ENCODE peak calls at places on chromosome 14, in nine cellular contexts. One of them, this sample, is unnamed.

GRCh38 chr14:95741051-95741490 is 27.1 kb upstream of the TCL1A start:
- DNase-seq in ovary: no peak
- DNase-seq in stomach: no peak
- DNase-seq in tibial nerve: no peak
- DNase-seq in HepG2: no peak
- DNase-seq in GM12878: no peak
- DNase-seq in transverse colon: no peak
- DNase-seq in A549: no peak
- DNase-seq in sigmoid colon: no peak
- DNase-seq in this sample: peak; percentile 81

GRCh38 chr14:81565441-81566290 is 32.0 kb upstream of the SEL1L start:
- DNase-seq in ovary: no peak
- DNase-seq in stomach: no peak
- DNase-seq in tibial nerve: no peak
- DNase-seq in HepG2: peak; percentile 24
- DNase-seq in GM12878: no peak
- DNase-seq in transverse colon: no peak
- DNase-seq in A549: peak; percentile 21
- DNase-seq in sigmoid colon: no peak
- DNase-seq in this sample: no peak

GRCh38 chr14:48974994-48975393 is 611.2 kb downstream of the RPS29 start:
- DNase-seq in ovary: no peak
- DNase-seq in stomach: no peak
- DNase-seq in tibial nerve: no peak
- DNase-seq in HepG2: no peak
- DNase-seq in GM12878: no peak
- DNase-seq in transverse colon: no peak
- DNase-seq in A549: no peak
- DNase-seq in sigmoid colon: no peak
- DNase-seq in this sample: no peak

GRCh38 chr14:73250317-73250713 is 13.0 kb downstream of the PAPLN start:
- DNase-seq in ovary: no peak
- DNase-seq in stomach: no peak
- DNase-seq in tibial nerve: no peak
- DNase-seq in HepG2: no peak
- DNase-seq in GM12878: no peak
- DNase-seq in transverse colon: no peak
- DNase-seq in A549: no peak
- DNase-seq in sigmoid colon: no peak
- DNase-seq in this sample: no peak

GRCh38 chr14:91223028-91223783 is 21.3 kb downstream of the GPR68 start:
- DNase-seq in ovary: no peak
- DNase-seq in stomach: no peak
- DNase-seq in tibial nerve: no peak
- DNase-seq in HepG2: no peak
- DNase-seq in GM12878: no peak
- DNase-seq in transverse colon: no peak
- DNase-seq in A549: no peak
- DNase-seq in sigmoid colon: no peak
- DNase-seq in this sample: no peak

GRCh38 chr14:88477513-88478250 is 77.1 kb downstream of the PTPN21 start:
- DNase-seq in ovary: no peak
- DNase-seq in stomach: no peak
- DNase-seq in tibial nerve: no peak
- DNase-seq in HepG2: no peak
- DNase-seq in GM12878: no peak
- DNase-seq in transverse colon: no peak
- DNase-seq in A549: no peak
- DNase-seq in sigmoid colon: no peak
- DNase-seq in this sample: peak; percentile 29

GRCh38 chr14:60649815-60650381 is 621 bp upstream of the SIX1 start:
- DNase-seq in ovary: no peak
- DNase-seq in stomach: no peak
- DNase-seq in tibial nerve: no peak
- DNase-seq in HepG2: no peak
- DNase-seq in GM12878: no peak
- DNase-seq in transverse colon: no peak
- DNase-seq in A549: no peak
- DNase-seq in sigmoid colon: no peak
- DNase-seq in this sample: no peak

GRCh38 chr14:58755026-58755929 is 117.5 kb downstream of the DACT1 start:
- DNase-seq in ovary: no peak
- DNase-seq in stomach: no peak
- DNase-seq in tibial nerve: no peak
- DNase-seq in HepG2: no peak
- DNase-seq in GM12878: no peak
- DNase-seq in transverse colon: no peak
- DNase-seq in A549: no peak
- DNase-seq in sigmoid colon: no peak
- DNase-seq in this sample: no peak

GRCh38 chr14:33790996-33791395 is 159.9 kb downstream of the EGLN3 start:
- DNase-seq in ovary: no peak
- DNase-seq in stomach: no peak
- DNase-seq in tibial nerve: no peak
- DNase-seq in HepG2: no peak
- DNase-seq in GM12878: peak; percentile 2
- DNase-seq in transverse colon: no peak
- DNase-seq in A549: no peak
- DNase-seq in sigmoid colon: no peak
- DNase-seq in this sample: no peak

GRCh38 chr14:60862283-60862682 is 118.6 kb downstream of the TRMT5 start:
- DNase-seq in ovary: peak; percentile 66
- DNase-seq in stomach: peak; percentile 90
- DNase-seq in tibial nerve: peak; percentile 26
- DNase-seq in HepG2: no peak
- DNase-seq in GM12878: no peak
- DNase-seq in transverse colon: peak; percentile 82
- DNase-seq in A549: no peak
- DNase-seq in sigmoid colon: peak; percentile 77
- DNase-seq in this sample: no peak

GRCh38 chr14:52023518-52023917 is 34.2 kb downstream of the RTRAF start:
- DNase-seq in ovary: no peak
- DNase-seq in stomach: no peak
- DNase-seq in tibial nerve: no peak
- DNase-seq in HepG2: no peak
- DNase-seq in GM12878: no peak
- DNase-seq in transverse colon: no peak
- DNase-seq in A549: no peak
- DNase-seq in sigmoid colon: peak; percentile 78
- DNase-seq in this sample: no peak

GRCh38 chr14:36271939-36272907 is 48.2 kb downstream of the MBIP start:
- DNase-seq in ovary: no peak
- DNase-seq in stomach: no peak
- DNase-seq in tibial nerve: no peak
- DNase-seq in HepG2: no peak
- DNase-seq in GM12878: no peak
- DNase-seq in transverse colon: peak; percentile 15
- DNase-seq in A549: no peak
- DNase-seq in sigmoid colon: no peak
- DNase-seq in this sample: no peak

GRCh38 chr14:75542585-75543091 is 20.4 kb downstream of the BATF start:
- DNase-seq in ovary: no peak
- DNase-seq in stomach: peak; percentile 67
- DNase-seq in tibial nerve: no peak
- DNase-seq in HepG2: no peak
- DNase-seq in GM12878: no peak
- DNase-seq in transverse colon: peak; percentile 64
- DNase-seq in A549: no peak
- DNase-seq in sigmoid colon: peak; percentile 72
- DNase-seq in this sample: no peak

GRCh38 chr14:102768223-102769048 is 8.8 kb upstream of the TRAF3 start:
- DNase-seq in ovary: no peak
- DNase-seq in stomach: no peak
- DNase-seq in tibial nerve: no peak
- DNase-seq in HepG2: no peak
- DNase-seq in GM12878: peak; percentile 86
- DNase-seq in transverse colon: no peak
- DNase-seq in A549: no peak
- DNase-seq in sigmoid colon: no peak
- DNase-seq in this sample: no peak

GRCh38 chr14:80609055-80609454 is 332.5 kb downstream of the CEP128 start:
- DNase-seq in ovary: no peak
- DNase-seq in stomach: no peak
- DNase-seq in tibial nerve: no peak
- DNase-seq in HepG2: no peak
- DNase-seq in GM12878: no peak
- DNase-seq in transverse colon: no peak
- DNase-seq in A549: no peak
- DNase-seq in sigmoid colon: no peak
- DNase-seq in this sample: no peak

GRCh38 chr14:76968621-76969063 is 59.9 kb downstream of the IRF2BPL start:
- DNase-seq in ovary: no peak
- DNase-seq in stomach: peak; percentile 47
- DNase-seq in tibial nerve: no peak
- DNase-seq in HepG2: peak; percentile 92
- DNase-seq in GM12878: no peak
- DNase-seq in transverse colon: no peak
- DNase-seq in A549: no peak
- DNase-seq in sigmoid colon: no peak
- DNase-seq in this sample: no peak

GRCh38 chr14:23483216-23483854 is 13.8 kb downstream of the NGDN start:
- DNase-seq in ovary: no peak
- DNase-seq in stomach: no peak
- DNase-seq in tibial nerve: no peak
- DNase-seq in HepG2: peak; percentile 69
- DNase-seq in GM12878: no peak
- DNase-seq in transverse colon: no peak
- DNase-seq in A549: peak; percentile 60
- DNase-seq in sigmoid colon: no peak
- DNase-seq in this sample: no peak

GRCh38 chr14:39491134-39491541 is 58.9 kb upstream of the FBXO33 start:
- DNase-seq in ovary: no peak
- DNase-seq in stomach: no peak
- DNase-seq in tibial nerve: no peak
- DNase-seq in HepG2: peak; percentile 59
- DNase-seq in GM12878: no peak
- DNase-seq in transverse colon: no peak
- DNase-seq in A549: peak; percentile 15
- DNase-seq in sigmoid colon: no peak
- DNase-seq in this sample: no peak
- TF ChIP-seq EP300 in ovary: no peak
- TF ChIP-seq EP300 in stomach: no peak
- TF ChIP-seq EP300 in tibial nerve: no peak
- TF ChIP-seq EP300 in HepG2: no peak
- TF ChIP-seq EP300 in GM12878: no peak
- TF ChIP-seq EP300 in transverse colon: no peak
- TF ChIP-seq EP300 in A549: no peak
- TF ChIP-seq EP300 in sigmoid colon: no peak
- TF ChIP-seq EP300 in this sample: no peak

DNA sequence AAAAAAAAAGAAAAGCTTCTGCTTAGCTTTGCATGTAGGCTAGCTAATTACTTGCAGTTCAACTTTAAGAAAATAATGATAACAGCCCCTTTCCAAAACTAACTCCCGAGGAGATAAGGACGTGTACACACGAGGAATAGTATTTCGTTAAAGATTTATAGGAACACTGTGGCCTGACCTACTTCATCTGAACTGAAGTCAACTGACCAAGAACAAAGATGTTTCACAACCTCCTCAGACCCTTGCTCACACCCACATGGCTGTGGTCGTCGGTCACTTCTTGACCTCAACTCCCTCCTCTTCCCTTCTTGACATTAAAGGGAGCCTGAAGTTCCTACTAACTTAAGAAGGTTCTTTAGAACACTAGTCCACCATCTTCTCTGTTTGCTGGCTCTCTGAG is 25.3 kb upstream of the FAM181A start:
- DNase-seq in ovary: no peak
- DNase-seq in stomach: no peak
- DNase-seq in tibial nerve: no peak
- DNase-seq in HepG2: no peak
- DNase-seq in GM12878: no peak
- DNase-seq in transverse colon: no peak
- DNase-seq in A549: no peak
- DNase-seq in sigmoid colon: no peak
- DNase-seq in this sample: no peak
- TF ChIP-seq EP300 in ovary: no peak
- TF ChIP-seq EP300 in stomach: no peak
- TF ChIP-seq EP300 in tibial nerve: no peak
- TF ChIP-seq EP300 in HepG2: no peak
- TF ChIP-seq EP300 in GM12878: no peak
- TF ChIP-seq EP300 in transverse colon: no peak
- TF ChIP-seq EP300 in A549: no peak
- TF ChIP-seq EP300 in sigmoid colon: no peak
- TF ChIP-seq EP300 in this sample: no peak

DNA sequence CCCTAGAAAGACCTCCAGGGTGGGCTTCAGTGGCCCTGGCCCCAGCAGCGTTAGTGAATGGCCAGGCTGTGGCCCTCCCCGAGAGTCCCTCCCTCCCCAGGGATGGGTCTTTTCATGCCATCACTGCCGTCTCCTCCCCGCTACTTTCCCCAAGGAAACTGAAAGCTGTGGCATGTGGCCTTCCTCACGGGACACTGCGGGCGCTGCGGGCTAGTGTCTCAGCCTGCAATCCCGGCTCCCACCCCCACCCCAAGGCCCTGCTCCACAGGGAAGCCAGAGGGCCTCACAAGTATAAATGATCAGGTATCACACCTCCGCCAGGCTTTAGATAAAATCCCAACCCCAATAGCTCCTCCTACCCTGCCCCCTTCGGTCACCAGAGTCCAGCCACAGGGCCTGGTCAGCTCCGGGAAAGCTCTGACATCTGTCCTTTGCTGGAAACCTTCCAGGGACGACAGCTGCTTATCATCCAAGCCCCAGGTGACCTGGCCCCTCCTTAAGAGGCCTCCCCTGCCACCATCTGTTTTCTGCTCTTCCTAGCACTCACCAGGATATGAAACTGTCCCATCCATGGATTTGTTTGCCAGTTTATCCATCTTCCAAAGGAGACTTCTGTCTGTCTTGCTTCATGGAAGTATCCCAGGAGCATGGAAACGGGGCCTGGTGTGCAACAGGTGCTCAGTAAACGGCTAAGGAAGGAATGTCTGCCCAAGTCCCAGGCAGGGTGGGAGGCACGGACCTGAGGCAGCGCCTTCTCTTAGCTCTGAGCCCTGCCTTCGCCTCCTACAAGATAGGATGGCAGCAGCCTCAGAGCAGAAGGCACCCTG is 31.6 kb downstream of the CCDC85C start:
- DNase-seq in ovary: no peak
- DNase-seq in stomach: no peak
- DNase-seq in tibial nerve: no peak
- DNase-seq in HepG2: no peak
- DNase-seq in GM12878: no peak
- DNase-seq in transverse colon: peak; percentile 61
- DNase-seq in A549: no peak
- DNase-seq in sigmoid colon: no peak
- DNase-seq in this sample: no peak
- TF ChIP-seq EP300 in ovary: no peak
- TF ChIP-seq EP300 in stomach: no peak
- TF ChIP-seq EP300 in tibial nerve: no peak
- TF ChIP-seq EP300 in HepG2: no peak
- TF ChIP-seq EP300 in GM12878: no peak
- TF ChIP-seq EP300 in transverse colon: no peak
- TF ChIP-seq EP300 in A549: no peak
- TF ChIP-seq EP300 in sigmoid colon: no peak
- TF ChIP-seq EP300 in this sample: no peak

DNA sequence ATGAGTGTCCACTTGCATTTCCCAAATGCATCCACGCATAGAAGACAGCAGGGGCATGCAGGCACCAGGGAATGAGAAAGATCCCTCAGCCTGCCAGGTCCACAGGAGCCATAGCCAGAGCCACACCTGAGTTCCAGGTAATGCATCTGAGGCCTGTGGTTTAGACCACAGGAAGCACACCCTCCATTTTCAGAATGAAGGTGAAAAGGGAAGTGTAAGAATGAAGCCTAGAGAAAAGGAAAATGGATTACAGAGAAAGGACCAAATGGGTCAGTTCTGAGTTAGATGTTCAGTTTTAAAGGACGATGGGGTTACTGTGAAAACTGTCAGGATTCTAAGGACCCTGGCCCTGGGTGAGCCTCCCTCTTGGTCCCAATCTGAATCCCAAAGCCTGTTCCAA is 1283.2 kb downstream of the TMEM121 start:
- DNase-seq in ovary: no peak
- DNase-seq in stomach: no peak
- DNase-seq in tibial nerve: no peak
- DNase-seq in HepG2: no peak
- DNase-seq in GM12878: no peak
- DNase-seq in transverse colon: no peak
- DNase-seq in A549: no peak
- DNase-seq in sigmoid colon: no peak
- DNase-seq in this sample: peak; percentile 78
- TF ChIP-seq EP300 in ovary: no peak
- TF ChIP-seq EP300 in stomach: no peak
- TF ChIP-seq EP300 in tibial nerve: no peak
- TF ChIP-seq EP300 in HepG2: no peak
- TF ChIP-seq EP300 in GM12878: no peak
- TF ChIP-seq EP300 in transverse colon: no peak
- TF ChIP-seq EP300 in A549: no peak
- TF ChIP-seq EP300 in sigmoid colon: no peak
- TF ChIP-seq EP300 in this sample: no peak

This sample was measured in esophagus muscularis mucosa.